ENCODE peak calls at places on chromosomes 4 and X, in four cellular contexts. One of them, this sample, is unnamed.
A peak's percentile ranks its signal among the peaks of the same experiment; 100 is the strongest.

GRCh38 chr4:159390648-159391047 is 287.8 kb downstream of the RAPGEF2 start:
- DNase-seq in hepatocyte: peak; percentile 84
- DNase-seq in SK-N-SH: no peak
- DNase-seq in ovary: no peak
- DNase-seq in this sample: peak; percentile 36

GRCh38 chr4:73704314-73705055 is 35.9 kb upstream of the CXCL8 start:
- DNase-seq in hepatocyte: peak; percentile 85
- DNase-seq in SK-N-SH: no peak
- DNase-seq in ovary: peak; percentile 48
- DNase-seq in this sample: peak; percentile 92

GRCh38 chr4:41887821-41888699 is 47.2 kb upstream of the TMEM33 start:
- DNase-seq in hepatocyte: peak; percentile 71
- DNase-seq in SK-N-SH: no peak
- DNase-seq in ovary: peak; percentile 33
- DNase-seq in this sample: peak; percentile 89

GRCh38 chr4:89929425-89930272 is 35.0 kb downstream of the MMRN1 start:
- DNase-seq in hepatocyte: no peak
- DNase-seq in SK-N-SH: no peak
- DNase-seq in ovary: no peak
- DNase-seq in this sample: no peak

GRCh38 chrX:77597090-77597489 is 149.9 kb downstream of the FGF16 start:
- DNase-seq in hepatocyte: no peak
- DNase-seq in SK-N-SH: peak; percentile 4
- DNase-seq in ovary: no peak
- DNase-seq in this sample: no peak

GRCh38 chr4:181677203-181677602 is 566.0 kb upstream of the TENM3 start:
- DNase-seq in hepatocyte: no peak
- DNase-seq in SK-N-SH: no peak
- DNase-seq in ovary: no peak
- DNase-seq in this sample: no peak

GRCh38 chr4:26020083-26020668 is 106.2 kb downstream of the SMIM20 start:
- DNase-seq in hepatocyte: peak; percentile 27
- DNase-seq in SK-N-SH: no peak
- DNase-seq in ovary: no peak
- DNase-seq in this sample: no peak

GRCh38 chr4:140125374-140125773 is 28.6 kb downstream of the MAML3 start:
- DNase-seq in hepatocyte: no peak
- DNase-seq in SK-N-SH: no peak
- DNase-seq in ovary: no peak
- DNase-seq in this sample: no peak

GRCh38 chr4:169159614-169160013 is 111.1 kb downstream of the SH3RF1 start:
- DNase-seq in hepatocyte: no peak
- DNase-seq in SK-N-SH: no peak
- DNase-seq in ovary: no peak
- DNase-seq in this sample: no peak

GRCh38 chrX:118824173-118824782 is 654 bp downstream of the ZCCHC12 start:
- DNase-seq in hepatocyte: no peak
- DNase-seq in SK-N-SH: peak; percentile 71
- DNase-seq in ovary: no peak
- DNase-seq in this sample: no peak

GRCh38 chr4:170025523-170026252 is 507 bp downstream of the MFAP3L start:
- DNase-seq in hepatocyte: peak; percentile 40
- DNase-seq in SK-N-SH: peak; percentile 70
- DNase-seq in ovary: peak; percentile 37
- DNase-seq in this sample: peak; percentile 3

GRCh38 chr4:2255501-2256155 is 6.3 kb downstream of the MXD4 start:
- DNase-seq in hepatocyte: peak; percentile 25
- DNase-seq in SK-N-SH: peak; percentile 53
- DNase-seq in ovary: peak; percentile 73
- DNase-seq in this sample: peak; percentile 38

GRCh38 chr4:172892300-172892699 is 276.3 kb upstream of the GALNT7 start:
- DNase-seq in hepatocyte: no peak
- DNase-seq in SK-N-SH: no peak
- DNase-seq in ovary: no peak
- DNase-seq in this sample: peak; percentile 5

GRCh38 chr4:73998040-73999011 is at the start of gene CXCL5:
- DNase-seq in hepatocyte: peak; percentile 68
- DNase-seq in SK-N-SH: no peak
- DNase-seq in ovary: no peak
- DNase-seq in this sample: peak; percentile 10

GRCh38 chrX:129637217-129638109 is 17.3 kb downstream of the APLN start:
- DNase-seq in hepatocyte: peak; percentile 67
- DNase-seq in SK-N-SH: peak; percentile 72
- DNase-seq in ovary: peak; percentile 71
- DNase-seq in this sample: peak; percentile 58

GRCh38 chr4:101846550-101846949 is 56.0 kb downstream of the BANK1 start:
- DNase-seq in hepatocyte: no peak
- DNase-seq in SK-N-SH: no peak
- DNase-seq in ovary: no peak
- DNase-seq in this sample: no peak

GRCh38 chr4:123997116-123997515 is 600.5 kb downstream of the SPRY1 start:
- DNase-seq in hepatocyte: no peak
- DNase-seq in SK-N-SH: no peak
- DNase-seq in ovary: no peak
- DNase-seq in this sample: no peak

GRCh38 chr4:183556947-183557346 is 52.1 kb downstream of the ING2 start:
- DNase-seq in hepatocyte: no peak
- DNase-seq in SK-N-SH: no peak
- DNase-seq in ovary: no peak
- DNase-seq in this sample: no peak

GRCh38 chrX:101057095-101057714 is 5.3 kb upstream of the TRMT2B start:
- DNase-seq in hepatocyte: no peak
- DNase-seq in SK-N-SH: no peak
- DNase-seq in ovary: no peak
- DNase-seq in this sample: no peak

GRCh38 chrX:18946157-18946556 is 37.8 kb downstream of the PHKA2 start:
- DNase-seq in hepatocyte: no peak
- DNase-seq in SK-N-SH: no peak
- DNase-seq in ovary: no peak
- DNase-seq in this sample: no peak

GRCh38 chr4:181235361-181235760 is 1007.8 kb upstream of the TENM3 start:
- DNase-seq in hepatocyte: no peak
- DNase-seq in SK-N-SH: no peak
- DNase-seq in ovary: no peak
- DNase-seq in this sample: no peak

GRCh38 chrX:63920875-63921274 is 135.9 kb upstream of the ARHGEF9 start:
- DNase-seq in hepatocyte: no peak
- DNase-seq in SK-N-SH: no peak
- DNase-seq in ovary: no peak
- DNase-seq in this sample: no peak

GRCh38 chr4:21470531-21470930 is 478.0 kb downstream of the KCNIP4 start:
- DNase-seq in hepatocyte: peak; percentile 26
- DNase-seq in SK-N-SH: peak; percentile 14
- DNase-seq in ovary: no peak
- DNase-seq in this sample: no peak

GRCh38 chr4:73576366-73576765 is 43.9 kb downstream of the RASSF6 start:
- DNase-seq in hepatocyte: no peak
- DNase-seq in SK-N-SH: no peak
- DNase-seq in ovary: no peak
- DNase-seq in this sample: no peak

GRCh38 chr4:38190717-38191178 is 230.6 kb downstream of the PTTG2 start:
- DNase-seq in hepatocyte: no peak
- DNase-seq in SK-N-SH: peak; percentile 36
- DNase-seq in ovary: peak; percentile 44
- DNase-seq in this sample: no peak

GRCh38 chr4:101718810-101719209 is 71.7 kb upstream of the BANK1 start:
- DNase-seq in hepatocyte: no peak
- DNase-seq in SK-N-SH: no peak
- DNase-seq in ovary: no peak
- DNase-seq in this sample: no peak

GRCh38 chr4:152577708-152578421 is 42.0 kb upstream of the FBXW7 start:
- DNase-seq in hepatocyte: no peak
- DNase-seq in SK-N-SH: no peak
- DNase-seq in ovary: no peak
- DNase-seq in this sample: no peak

GRCh38 chr4:38717604-38718003 is 53.6 kb downstream of the KLF3 start:
- DNase-seq in hepatocyte: no peak
- DNase-seq in SK-N-SH: no peak
- DNase-seq in ovary: no peak
- DNase-seq in this sample: no peak

GRCh38 chr4:93243262-93243661 is 585.3 kb upstream of the ATOH1 start:
- DNase-seq in hepatocyte: no peak
- DNase-seq in SK-N-SH: no peak
- DNase-seq in ovary: no peak
- DNase-seq in this sample: no peak

GRCh38 chrX:107675823-107676555 is 47.7 kb downstream of the PRPS1 start:
- DNase-seq in hepatocyte: peak; percentile 61
- DNase-seq in SK-N-SH: no peak
- DNase-seq in ovary: no peak
- DNase-seq in this sample: no peak

GRCh38 chrX:40154229-40154852 is 56.6 kb upstream of the BCOR start:
- DNase-seq in hepatocyte: peak; percentile 73
- DNase-seq in SK-N-SH: peak; percentile 75
- DNase-seq in ovary: peak; percentile 66
- DNase-seq in this sample: peak; percentile 65

GRCh38 chrX:47078129-47079043 is at the start of gene RGN:
- DNase-seq in hepatocyte: peak; percentile 32
- DNase-seq in SK-N-SH: peak; percentile 18
- DNase-seq in ovary: peak; percentile 43
- DNase-seq in this sample: peak; percentile 73

GRCh38 chrX:37388413-37388812 is 39.2 kb downstream of the PRRG1 start:
- DNase-seq in hepatocyte: no peak
- DNase-seq in SK-N-SH: no peak
- DNase-seq in ovary: no peak
- DNase-seq in this sample: no peak

GRCh38 chr4:141464366-141464765 is 172.0 kb upstream of the IL15 start:
- DNase-seq in hepatocyte: peak; percentile 24
- DNase-seq in SK-N-SH: peak; percentile 55
- DNase-seq in ovary: no peak
- DNase-seq in this sample: peak; percentile 7

GRCh38 chr4:149531861-149532260 is 283.8 kb downstream of the IQCM start:
- DNase-seq in hepatocyte: peak; percentile 21
- DNase-seq in SK-N-SH: no peak
- DNase-seq in ovary: no peak
- DNase-seq in this sample: no peak

GRCh38 chr4:173488074-173488473 is 42.0 kb downstream of the HAND2 start:
- DNase-seq in hepatocyte: no peak
- DNase-seq in SK-N-SH: no peak
- DNase-seq in ovary: no peak
- DNase-seq in this sample: no peak

GRCh38 chr4:53786632-53787031 is 195.3 kb upstream of the LNX1 start:
- DNase-seq in hepatocyte: no peak
- DNase-seq in SK-N-SH: no peak
- DNase-seq in ovary: no peak
- DNase-seq in this sample: no peak

DNA sequence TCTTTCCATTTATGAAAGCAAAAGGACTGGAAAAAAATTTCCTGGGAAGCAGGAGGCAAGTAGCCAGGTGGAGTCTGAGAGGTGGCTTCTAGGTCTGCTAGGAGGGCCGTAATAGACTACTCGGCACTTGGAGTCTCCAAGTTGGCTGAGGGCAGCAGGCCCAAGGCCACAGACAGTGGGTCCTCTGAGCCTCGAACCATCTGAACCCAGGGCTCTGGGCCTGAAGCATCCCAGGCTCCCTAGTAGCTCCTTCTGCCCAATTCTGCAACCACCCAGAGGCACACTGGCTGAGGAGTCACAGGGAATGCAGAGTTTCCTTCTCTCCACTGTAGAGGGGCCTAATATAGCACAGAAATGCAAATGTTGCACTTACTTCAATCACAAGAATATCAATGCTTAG is 19.8 kb downstream of the TKTL1 start:
- DNase-seq in hepatocyte: no peak
- DNase-seq in SK-N-SH: no peak
- DNase-seq in ovary: no peak
- DNase-seq in this sample: no peak
- H3K9me3 ChIP-seq in hepatocyte: no peaks in the 10 kb centered on the region
- H3K9me3 ChIP-seq in SK-N-SH: no peaks in the 10 kb centered on the region
- H3K9me3 ChIP-seq in ovary: no peaks in the 10 kb centered on the region
- H3K9me3 ChIP-seq in this sample: no peaks in the 10 kb centered on the region

GRCh38 chr4:119580293-119580692 is 48.3 kb downstream of the PDE5A start:
- DNase-seq in hepatocyte: no peak
- DNase-seq in SK-N-SH: no peak
- DNase-seq in ovary: no peak
- DNase-seq in this sample: no peak

GRCh38 chr4:119581480-119581879 is 47.1 kb downstream of the PDE5A start:
- DNase-seq in hepatocyte: no peak
- DNase-seq in SK-N-SH: no peak
- DNase-seq in ovary: no peak
- DNase-seq in this sample: no peak

GRCh38 chr4:119585771-119586170 is 42.8 kb downstream of the PDE5A start:
- DNase-seq in hepatocyte: no peak
- DNase-seq in SK-N-SH: no peak
- DNase-seq in ovary: no peak
- DNase-seq in this sample: no peak

GRCh38 chr4:119579823-119580222 is 48.8 kb downstream of the PDE5A start:
- DNase-seq in hepatocyte: no peak
- DNase-seq in SK-N-SH: no peak
- DNase-seq in ovary: no peak
- DNase-seq in this sample: no peak
- H3K4me1 ChIP-seq in hepatocyte: no peaks in the 10 kb centered on the region
- H3K4me1 ChIP-seq in SK-N-SH: no peaks in the 10 kb centered on the region
- H3K4me1 ChIP-seq in ovary: no peaks in the 10 kb centered on the region
- H3K4me1 ChIP-seq in this sample: no peaks in the 10 kb centered on the region

GRCh38 chrX:6169407-6169806 is 59.3 kb downstream of the NLGN4X start:
- DNase-seq in hepatocyte: no peak
- DNase-seq in SK-N-SH: no peak
- DNase-seq in ovary: no peak
- DNase-seq in this sample: no peak
- TF ChIP-seq CTCF in hepatocyte: no peak
- TF ChIP-seq CTCF in SK-N-SH: no peak
- TF ChIP-seq CTCF in ovary: no peak
- TF ChIP-seq CTCF in this sample: no peak

DNA sequence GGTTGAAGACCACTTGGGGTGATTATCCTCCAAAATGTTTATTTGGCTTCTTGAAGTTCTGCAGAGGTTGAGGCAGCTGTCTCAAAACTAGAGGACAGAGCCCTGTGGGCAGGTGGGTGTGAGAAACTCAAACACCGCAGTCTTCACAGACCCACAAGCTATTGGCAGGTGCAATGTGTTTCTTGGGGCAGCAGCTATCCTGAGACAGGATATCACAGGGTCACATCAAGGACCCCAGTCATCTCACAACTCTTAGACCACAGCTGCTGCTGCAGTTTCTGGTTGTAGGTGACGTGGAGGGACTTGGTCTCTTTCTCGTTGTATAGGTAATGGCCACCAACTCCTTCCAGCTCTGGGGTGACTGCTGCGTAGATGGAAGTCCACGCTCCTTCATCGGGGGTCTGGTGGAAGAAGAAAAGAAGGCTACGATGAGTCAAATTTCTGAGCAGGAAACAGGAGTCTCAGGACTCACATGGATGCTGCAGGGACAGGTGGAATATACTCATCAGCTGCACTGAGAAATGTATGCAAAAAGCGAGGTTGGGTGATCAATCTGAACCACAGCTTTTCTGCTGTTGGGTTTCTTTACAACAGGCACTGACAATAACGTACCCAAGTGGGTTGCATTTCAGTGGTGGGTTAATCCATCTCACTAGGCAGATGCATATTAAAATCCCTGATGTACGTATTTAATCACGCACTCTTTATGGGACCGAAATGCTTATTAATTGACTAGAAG is 279.8 kb downstream of the DHRSX start:
- DNase-seq in hepatocyte: no peak
- DNase-seq in SK-N-SH: no peak
- DNase-seq in ovary: no peak
- DNase-seq in this sample: no peak
- H3K9me3 ChIP-seq in hepatocyte: peaks cover 12% of the 10 kb centered on the region
- H3K9me3 ChIP-seq in SK-N-SH: no peaks in the 10 kb centered on the region
- H3K9me3 ChIP-seq in ovary: peaks cover 27% of the 10 kb centered on the region
- H3K9me3 ChIP-seq in this sample: no peaks in the 10 kb centered on the region

This sample was measured in adrenal gland.